ENCODE peak calls at places on chromosomes 2 and 18, in eight cellular contexts. P is RWPE1, M is cardiac muscle cell, B is HL-60, R is bronchial epithelial cell, X is heart right ventricle, J is sigmoid colon, O is Peyer's patch. S is an unnamed sample.

GRCh38 chr2:223494987-223495386 is 107.2 kb downstream of the SCG2 start:
- DNase-seq in M (no peak), P (no peak), B (no peak), R (no peak), X (no peak), O (no peak), J (no peak), S (no peak)

GRCh38 chr2:163173591-163173990 is 335.0 kb upstream of the KCNH7 start:
- DNase-seq in M (no peak), O (no peak), P (no peak), B (no peak), J (no peak), X (no peak), R (no peak), S (no peak)

GRCh38 chr2:205721057-205721767 is 38.9 kb downstream of the NRP2 start:
- DNase-seq in J (no peak), B (no peak), X (no peak), O (no peak), M (no peak), R (no peak), P (no peak), S (no peak)

GRCh38 chr18:3872651-3873050 is 422.7 kb downstream of the TGIF1 start:
- DNase-seq in R (no peak), O (no peak), X (no peak), J (no peak), P (no peak), M (no peak), B (no peak), S (no peak)

GRCh38 chr2:95158891-95159619 is 593 bp downstream of the ZNF514 start:
- DNase-seq in J (peak), X (peak), M (peak), R (no peak), P (peak), B (peak), O (peak), S (peak)

GRCh38 chr2:192828947-192829346 is 634.2 kb upstream of the TMEFF2 start:
- DNase-seq in X (no peak), J (no peak), B (no peak), M (no peak), R (no peak), O (peak), P (no peak), S (no peak)

GRCh38 chr2:55395724-55396605 is 23.7 kb downstream of the CCDC88A start:
- DNase-seq in O (no peak), B (no peak), P (no peak), X (no peak), M (no peak), J (no peak), R (no peak), S (peak)

GRCh38 chr2:13698847-13699246 is 933.7 kb upstream of the LRATD1 start:
- DNase-seq in O (no peak), X (no peak), P (no peak), R (no peak), M (no peak), J (no peak), B (no peak), S (no peak)

GRCh38 chr18:9148239-9148552 is 11.6 kb downstream of the ANKRD12 start:
- DNase-seq in O (no peak), P (no peak), M (no peak), X (no peak), J (no peak), R (no peak), B (no peak), S (no peak)
- TF ChIP-seq CTCF in O (no peak), P (peak), M (no peak), X (no peak), J (no peak), R (no peak), B (no peak), S (no peak)

GRCh38 chr2:38740851-38741541 is 10.2 kb downstream of the SRSF7 start:
- DNase-seq in B (peak), X (no peak), J (no peak), M (peak), P (no peak), O (no peak), R (peak), S (peak)
- TF ChIP-seq CTCF in B (no peak), X (peak), J (peak), M (peak), P (peak), O (peak), R (peak), S (peak)

DNA sequence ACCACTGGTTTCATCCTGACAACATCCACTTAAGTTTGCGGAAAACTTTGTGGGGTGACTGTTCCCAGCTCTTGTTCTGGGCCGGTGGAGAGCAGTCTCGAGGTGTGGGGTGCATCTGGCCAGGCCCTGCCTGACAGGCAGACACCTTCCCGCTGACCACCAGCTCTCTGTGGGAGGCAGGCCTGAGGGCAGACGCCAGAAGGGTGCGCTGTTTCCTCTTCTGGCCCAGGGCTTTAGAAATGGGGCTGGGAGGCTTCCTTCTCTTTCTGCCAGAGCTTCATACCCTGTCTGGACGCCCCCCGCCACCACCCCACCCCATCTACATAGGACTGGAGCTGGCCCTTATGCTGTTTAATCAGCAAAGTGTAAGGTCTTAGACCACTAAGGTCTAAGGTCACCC is 263.8 kb downstream of the LOXHD1 start:
- DNase-seq in J (no peak), B (no peak), X (no peak), P (no peak), R (no peak), O (no peak), M (no peak), S (no peak)
- TF ChIP-seq CTCF in J (no peak), B (peak), X (no peak), P (no peak), R (peak), O (no peak), M (peak), S (peak)

DNA sequence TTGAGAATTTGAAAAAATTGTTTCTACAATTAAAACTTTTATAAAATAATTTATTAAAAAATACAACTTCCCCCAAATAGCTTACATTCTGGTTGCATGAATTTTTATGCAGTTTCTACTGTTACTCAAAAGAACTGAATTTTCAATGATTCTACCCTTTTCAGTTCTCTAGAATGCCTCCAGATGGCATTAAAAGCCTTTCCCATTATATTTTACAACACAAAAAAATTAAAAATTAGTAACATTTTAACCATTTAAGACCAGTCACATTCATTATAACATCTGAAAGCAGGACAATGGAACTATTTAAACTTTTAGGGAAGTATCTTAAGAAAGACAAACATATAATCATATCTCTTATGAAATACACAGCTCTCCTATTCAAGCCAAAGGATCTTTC is 236.0 kb upstream of the REV1 start:
- DNase-seq in B (no peak), J (no peak), O (no peak), X (no peak), P (no peak), R (no peak), M (no peak), S (no peak)
- TF ChIP-seq CTCF in B (no peak), J (no peak), O (no peak), X (peak), P (no peak), R (no peak), M (peak), S (no peak)

GRCh38 chr2:235494716-235495372 is 1.0 kb downstream of the AGAP1 start:
- DNase-seq in X (peak), B (no peak), R (no peak), J (peak), O (peak), M (peak), P (peak), S (no peak)
- TF ChIP-seq CTCF in X (no peak), B (no peak), R (no peak), J (no peak), O (no peak), M (peak), P (peak), S (no peak)